ENCODE peak calls at places on chromosomes 6 and 20, in four cellular contexts. A is spleen, Y is OCI-LY7, W is fibroblast of the aortic adventitia. D is an unnamed sample.

GRCh38 chr20:54377992-54378773 is 97.2 kb upstream of the DOK5 start:
- DNase-seq in Y (no peak), A (no peak), W (no peak), D (no peak)

GRCh38 chr6:12137480-12137879 is 125.4 kb downstream of the HIVEP1 start:
- DNase-seq in Y (no peak), W (peak), A (no peak), D (peak)

GRCh38 chr6:446418-447366 is 55.1 kb downstream of the IRF4 start:
- DNase-seq in Y (no peak), W (no peak), A (peak), D (no peak)

GRCh38 chr6:130018830-130019795 is 732 bp downstream of the L3MBTL3 start:
- DNase-seq in W (peak), A (peak), Y (peak), D (no peak)

GRCh38 chr20:38789503-38790209 is 15.8 kb upstream of the PPP1R16B start:
- DNase-seq in Y (no peak), A (no peak), W (peak), D (no peak)

GRCh38 chr6:38012573-38012972 is 193.0 kb downstream of the ZFAND3 start:
- DNase-seq in W (peak), Y (peak), A (no peak), D (no peak)

GRCh38 chr6:148681666-148682065 is 65.2 kb upstream of the UST start:
- DNase-seq in Y (no peak), A (no peak), W (no peak), D (no peak)

GRCh38 chr6:29628419-29629281 is 4.3 kb downstream of the GABBR1 start:
- DNase-seq in Y (peak), W (peak), A (peak), D (no peak)

GRCh38 chr6:72798196-72798595 is 176.3 kb downstream of the KCNQ5 start:
- DNase-seq in Y (no peak), W (peak), A (no peak), D (no peak)

GRCh38 chr6:73792738-73793137 is 96.7 kb downstream of the CD109 start:
- DNase-seq in Y (no peak), W (no peak), A (no peak), D (no peak)

GRCh38 chr20:12453711-12454110 is 536.0 kb downstream of the BTBD3 start:
- DNase-seq in A (no peak), W (no peak), Y (no peak), D (no peak)

GRCh38 chr6:43758617-43759050 is 11.4 kb upstream of the VEGFA start:
- DNase-seq in Y (peak), A (peak), W (no peak), D (no peak)

GRCh38 chr6:53090576-53090975 is 25.4 kb downstream of the FBXO9 start:
- DNase-seq in Y (no peak), W (peak), A (no peak), D (no peak)

GRCh38 chr6:21188505-21189223 is 404.9 kb upstream of the SOX4 start:
- DNase-seq in W (no peak), A (no peak), Y (peak), D (no peak)

GRCh38 chr6:138454976-138455706 is 44.2 kb downstream of the NHSL1 start:
- DNase-seq in W (peak), Y (no peak), A (no peak), D (no peak)

GRCh38 chr6:137880633-137881521 is 13.8 kb downstream of the TNFAIP3 start:
- DNase-seq in W (no peak), Y (no peak), A (peak), D (no peak)

GRCh38 chr20:48801197-48801596 is 26.6 kb downstream of the PREX1 start:
- DNase-seq in Y (no peak), A (peak), W (no peak), D (no peak)

DNA sequence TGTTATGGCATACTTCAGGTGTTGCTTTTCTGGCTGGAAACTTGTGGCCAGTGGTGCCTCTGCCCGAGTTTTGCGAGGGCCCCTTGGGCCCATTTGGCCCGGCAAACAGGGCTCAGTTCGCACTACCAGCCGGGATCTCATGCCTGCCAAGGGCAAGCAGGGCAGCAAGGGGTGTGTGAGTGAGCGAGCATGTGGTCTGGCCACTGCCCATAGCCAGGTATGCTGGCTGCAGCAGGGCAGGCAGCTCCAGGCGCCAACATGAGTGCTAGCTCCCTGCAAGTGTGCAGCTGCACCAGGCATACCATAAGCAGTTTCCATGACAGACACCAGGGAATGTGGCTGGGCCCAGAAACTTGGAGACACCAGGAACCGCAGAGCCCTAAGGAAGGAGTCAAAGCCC is 389.5 kb downstream of the NKAIN2 start:
- DNase-seq in Y (no peak), W (no peak), A (peak), D (no peak)
- H3K4me3 ChIP-seq in Y (no peak), W (no peak), A (no peak), D (no peak)

GRCh38 chr20:35662541-35662940 is 2.2 kb downstream of the CPNE1 start:
- DNase-seq in A (no peak), W (no peak), Y (no peak), D (no peak)
- H3K4me3 ChIP-seq in A (no peak), W (peak), Y (peak), D (peak)

GRCh38 chr6:33568826-33569570 is 11.1 kb downstream of the BAK1 start:
- DNase-seq in W (no peak), A (no peak), Y (no peak), D (no peak)
- H3K4me3 ChIP-seq in W (no peak), A (no peak), Y (no peak), D (no peak)

GRCh38 chr6:144377586-144377985 is 92.5 kb downstream of the UTRN start:
- DNase-seq in W (peak), A (no peak), Y (no peak), D (peak)
- H3K4me3 ChIP-seq in W (peak), A (no peak), Y (no peak), D (no peak)

DNA sequence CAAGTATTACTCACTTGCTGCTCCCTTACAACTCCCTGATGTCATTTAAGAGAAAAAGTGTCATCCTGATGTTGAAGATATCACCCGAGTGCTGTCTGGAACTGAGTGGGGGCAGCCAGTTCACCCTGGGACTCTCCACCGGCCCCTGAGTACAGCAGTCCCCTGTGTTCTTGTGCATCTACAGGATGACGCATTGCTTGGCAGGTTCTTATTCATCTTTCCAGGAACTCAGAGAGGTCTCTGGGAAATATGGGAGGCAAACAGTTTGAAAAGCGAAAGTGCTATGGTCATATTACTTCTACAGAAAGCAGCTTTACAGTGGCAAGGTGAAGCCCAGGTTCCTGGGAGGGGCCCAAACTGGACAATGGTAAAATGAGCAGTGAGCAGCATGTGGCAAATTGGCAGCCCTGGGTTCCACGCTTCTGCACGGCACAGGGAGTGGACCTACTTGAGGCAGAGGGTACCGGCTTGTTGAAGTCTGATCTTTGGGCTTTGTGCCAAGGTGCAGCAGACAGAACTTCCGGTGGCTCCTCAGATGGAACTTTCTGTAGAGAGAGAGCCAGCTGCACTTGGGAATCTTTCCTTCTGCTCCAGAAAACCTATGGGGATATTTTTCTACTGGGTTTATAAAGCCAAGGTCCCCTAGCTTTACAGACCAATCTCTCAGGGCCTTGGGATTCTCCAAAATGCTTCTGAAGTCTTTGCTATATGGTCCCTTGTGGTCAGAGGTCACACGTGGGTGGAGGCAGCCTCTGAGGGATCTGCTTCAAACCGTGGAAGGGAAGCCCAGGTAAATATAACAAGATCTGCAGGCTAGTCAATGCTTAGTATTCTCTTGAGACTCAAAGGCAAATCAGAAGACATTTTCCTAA is 128.3 kb downstream of the MAP3K7 start:
- DNase-seq in A (no peak), W (peak), Y (peak), D (no peak)
- H3K4me3 ChIP-seq in A (no peak), W (peak), Y (peak), D (no peak)

GRCh38 chr20:43559147-43559477 is 285 bp downstream of the SGK2 start:
- DNase-seq in Y (no peak), W (no peak), A (no peak), D (no peak)
- H3K4me3 ChIP-seq in Y (no peak), W (no peak), A (no peak), D (no peak)

D was measured in AG04449.